ENCODE peak calls at places on chromosomes 7 and 10, in five cellular contexts. One of them, this sample, is unnamed. For H3K4me1, the result is how much of the 10 kb centered on the place peaks cover.

GRCh38 chr10:103982639-103983038 is 15.7 kb downstream of the SLK start:
- DNase-seq in CD4-positive, CD25-positive, alpha-beta regulatory T cell: no peak
- DNase-seq in endodermal cell: peak
- DNase-seq in fibroblast of lung: peak
- DNase-seq in OCI-LY7: peak
- DNase-seq in this sample: no peak

GRCh38 chr7:151732292-151732691 is 144.6 kb downstream of the PRKAG2 start:
- DNase-seq in CD4-positive, CD25-positive, alpha-beta regulatory T cell: no peak
- DNase-seq in fibroblast of lung: no peak
- DNase-seq in endodermal cell: no peak
- DNase-seq in OCI-LY7: no peak
- DNase-seq in this sample: no peak

GRCh38 chr7:2904202-2904601 is 60.1 kb upstream of the GNA12 start:
- DNase-seq in endodermal cell: no peak
- DNase-seq in fibroblast of lung: no peak
- DNase-seq in CD4-positive, CD25-positive, alpha-beta regulatory T cell: no peak
- DNase-seq in OCI-LY7: no peak
- DNase-seq in this sample: no peak

GRCh38 chr7:49228447-49228846 is 304.1 kb downstream of the CDC14C start:
- DNase-seq in CD4-positive, CD25-positive, alpha-beta regulatory T cell: no peak
- DNase-seq in OCI-LY7: peak
- DNase-seq in endodermal cell: peak
- DNase-seq in fibroblast of lung: no peak
- DNase-seq in this sample: no peak

GRCh38 chr7:145978769-145979168 is 137.8 kb upstream of the CNTNAP2 start:
- DNase-seq in endodermal cell: no peak
- DNase-seq in CD4-positive, CD25-positive, alpha-beta regulatory T cell: no peak
- DNase-seq in OCI-LY7: no peak
- DNase-seq in fibroblast of lung: no peak
- DNase-seq in this sample: no peak

GRCh38 chr10:88897019-88897853 is 17.2 kb downstream of the STAMBPL1 start:
- DNase-seq in OCI-LY7: no peak
- DNase-seq in CD4-positive, CD25-positive, alpha-beta regulatory T cell: no peak
- DNase-seq in endodermal cell: no peak
- DNase-seq in fibroblast of lung: no peak
- DNase-seq in this sample: no peak

GRCh38 chr7:53035499-53036412 is at the start of gene POM121L12:
- DNase-seq in fibroblast of lung: no peak
- DNase-seq in OCI-LY7: no peak
- DNase-seq in endodermal cell: no peak
- DNase-seq in CD4-positive, CD25-positive, alpha-beta regulatory T cell: no peak
- DNase-seq in this sample: no peak

GRCh38 chr10:85612378-85612775 is 754.2 kb downstream of the GRID1 start:
- DNase-seq in CD4-positive, CD25-positive, alpha-beta regulatory T cell: no peak
- DNase-seq in endodermal cell: peak
- DNase-seq in OCI-LY7: peak
- DNase-seq in fibroblast of lung: no peak
- DNase-seq in this sample: peak

GRCh38 chr7:22350466-22351328 is 6.3 kb downstream of the RAPGEF5 start:
- DNase-seq in endodermal cell: no peak
- DNase-seq in OCI-LY7: peak
- DNase-seq in CD4-positive, CD25-positive, alpha-beta regulatory T cell: no peak
- DNase-seq in fibroblast of lung: no peak
- DNase-seq in this sample: no peak

GRCh38 chr10:6313107-6313895 is 110.6 kb downstream of the PFKFB3 start:
- DNase-seq in CD4-positive, CD25-positive, alpha-beta regulatory T cell: no peak
- DNase-seq in OCI-LY7: peak
- DNase-seq in fibroblast of lung: peak
- DNase-seq in endodermal cell: no peak
- DNase-seq in this sample: no peak

GRCh38 chr10:25405871-25406270 is 231.1 kb downstream of the GPR158 start:
- DNase-seq in fibroblast of lung: no peak
- DNase-seq in endodermal cell: no peak
- DNase-seq in CD4-positive, CD25-positive, alpha-beta regulatory T cell: no peak
- DNase-seq in OCI-LY7: no peak
- DNase-seq in this sample: no peak

GRCh38 chr7:2038876-2039728 is 193.6 kb downstream of the MAD1L1 start:
- DNase-seq in fibroblast of lung: no peak
- DNase-seq in endodermal cell: no peak
- DNase-seq in CD4-positive, CD25-positive, alpha-beta regulatory T cell: no peak
- DNase-seq in OCI-LY7: peak
- DNase-seq in this sample: no peak

GRCh38 chr10:88759366-88760101 is at the start of gene LIPN:
- DNase-seq in fibroblast of lung: no peak
- DNase-seq in CD4-positive, CD25-positive, alpha-beta regulatory T cell: no peak
- DNase-seq in OCI-LY7: peak
- DNase-seq in endodermal cell: no peak
- DNase-seq in this sample: no peak

GRCh38 chr10:95335933-95336699 is 45.3 kb upstream of the PDLIM1 start:
- DNase-seq in CD4-positive, CD25-positive, alpha-beta regulatory T cell: no peak
- DNase-seq in OCI-LY7: no peak
- DNase-seq in endodermal cell: no peak
- DNase-seq in fibroblast of lung: no peak
- DNase-seq in this sample: no peak

GRCh38 chr10:75967491-75967890 is 536.1 kb downstream of the LRMDA start:
- DNase-seq in endodermal cell: peak
- DNase-seq in CD4-positive, CD25-positive, alpha-beta regulatory T cell: no peak
- DNase-seq in OCI-LY7: no peak
- DNase-seq in fibroblast of lung: no peak
- DNase-seq in this sample: no peak

GRCh38 chr10:6052247-6053221 is 9.6 kb downstream of the IL2RA start:
- DNase-seq in fibroblast of lung: no peak
- DNase-seq in endodermal cell: peak
- DNase-seq in CD4-positive, CD25-positive, alpha-beta regulatory T cell: peak
- DNase-seq in OCI-LY7: peak
- DNase-seq in this sample: peak

GRCh38 chr10:49280001-49280408 is 19.0 kb upstream of the C10orf71 start:
- DNase-seq in CD4-positive, CD25-positive, alpha-beta regulatory T cell: no peak
- DNase-seq in endodermal cell: no peak
- DNase-seq in OCI-LY7: no peak
- DNase-seq in fibroblast of lung: no peak
- DNase-seq in this sample: no peak

GRCh38 chr7:149497467-149498261 is at the start of gene ZNF746:
- DNase-seq in endodermal cell: peak
- DNase-seq in OCI-LY7: peak
- DNase-seq in fibroblast of lung: peak
- DNase-seq in CD4-positive, CD25-positive, alpha-beta regulatory T cell: peak
- DNase-seq in this sample: peak

GRCh38 chr10:7580520-7580919 is 86.2 kb downstream of the ITIH5 start:
- DNase-seq in CD4-positive, CD25-positive, alpha-beta regulatory T cell: no peak
- DNase-seq in OCI-LY7: no peak
- DNase-seq in fibroblast of lung: no peak
- DNase-seq in endodermal cell: peak
- DNase-seq in this sample: no peak

GRCh38 chr7:116988363-116988989 is 35.2 kb downstream of the ST7 start:
- DNase-seq in OCI-LY7: no peak
- DNase-seq in CD4-positive, CD25-positive, alpha-beta regulatory T cell: no peak
- DNase-seq in endodermal cell: no peak
- DNase-seq in fibroblast of lung: peak
- DNase-seq in this sample: no peak

DNA sequence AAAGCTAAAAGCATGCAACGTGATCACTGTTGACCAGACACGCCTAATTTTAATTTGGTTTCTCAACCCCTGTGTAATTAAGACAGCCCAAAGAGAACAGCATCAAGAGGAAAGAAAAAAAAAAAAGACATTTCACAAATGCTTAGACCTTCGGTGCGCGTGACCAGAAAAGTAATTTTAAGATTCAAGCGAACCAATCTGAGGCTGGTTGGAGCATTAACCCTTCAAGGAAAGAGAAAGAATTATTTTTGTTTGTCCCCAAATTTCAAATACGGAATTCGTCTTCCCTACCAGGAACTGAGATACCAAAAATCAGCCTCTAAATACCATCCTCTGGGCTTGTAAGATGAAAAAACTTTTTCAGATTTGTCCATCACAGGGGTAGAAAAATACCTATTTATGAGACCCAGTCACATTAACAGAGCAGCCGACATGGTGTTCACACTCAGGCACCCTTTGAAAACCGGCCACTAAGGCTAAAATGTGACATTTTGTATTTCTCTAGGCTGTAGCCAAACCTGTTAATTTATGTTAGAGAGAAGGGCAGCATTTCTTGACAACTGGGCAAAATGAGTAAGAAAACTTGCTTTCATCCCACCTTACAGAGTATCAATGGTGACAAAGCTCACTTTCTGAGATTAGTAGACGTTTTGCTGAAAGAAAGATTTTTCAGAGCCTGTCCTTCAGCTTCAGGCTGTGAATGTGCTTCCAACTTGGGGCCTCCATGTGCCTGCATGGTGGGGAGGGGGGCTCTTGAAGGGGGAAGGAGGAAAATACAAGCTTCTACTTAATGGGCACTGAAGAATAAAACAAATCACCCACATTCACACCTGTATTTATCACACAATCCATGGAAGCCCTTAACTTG is 179.9 kb upstream of the KLF14 start:
- DNase-seq in CD4-positive, CD25-positive, alpha-beta regulatory T cell: peak
- DNase-seq in fibroblast of lung: no peak
- DNase-seq in endodermal cell: no peak
- DNase-seq in OCI-LY7: no peak
- DNase-seq in this sample: no peak
- H3K4me1 ChIP-seq in CD4-positive, CD25-positive, alpha-beta regulatory T cell: half or more
- H3K4me1 ChIP-seq in fibroblast of lung: under half
- H3K4me1 ChIP-seq in endodermal cell: under half
- H3K4me1 ChIP-seq in OCI-LY7: under half
- H3K4me1 ChIP-seq in this sample: half or more

DNA sequence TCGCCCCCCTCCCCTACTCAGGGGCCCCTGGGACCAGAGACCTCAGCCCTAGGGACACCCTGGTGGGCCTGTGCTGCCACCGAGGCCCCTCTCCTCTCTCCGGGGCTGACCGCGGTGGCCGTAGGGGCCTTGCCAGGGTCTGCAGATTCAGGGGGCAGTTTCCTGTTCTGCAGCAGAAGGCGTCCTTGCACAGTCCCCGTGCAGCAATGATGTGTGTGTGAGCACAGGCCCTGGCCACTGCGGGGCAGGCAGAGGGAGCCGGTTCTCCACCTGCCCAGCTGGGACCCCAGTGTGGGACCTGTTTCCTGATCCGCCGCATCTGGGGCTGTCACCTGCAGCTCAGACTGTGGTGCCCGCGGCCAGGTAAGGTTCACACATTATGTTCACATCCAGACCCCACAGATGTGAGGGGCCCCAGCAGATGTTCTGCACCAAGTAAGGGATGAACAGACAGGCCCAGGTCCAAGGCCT is 60.7 kb upstream of the DNAJB6 start:
- DNase-seq in fibroblast of lung: no peak
- DNase-seq in endodermal cell: peak
- DNase-seq in OCI-LY7: no peak
- DNase-seq in CD4-positive, CD25-positive, alpha-beta regulatory T cell: no peak
- DNase-seq in this sample: no peak
- H3K4me1 ChIP-seq in fibroblast of lung: under half
- H3K4me1 ChIP-seq in endodermal cell: under half
- H3K4me1 ChIP-seq in OCI-LY7: under half
- H3K4me1 ChIP-seq in CD4-positive, CD25-positive, alpha-beta regulatory T cell: under half
- H3K4me1 ChIP-seq in this sample: under half

DNA sequence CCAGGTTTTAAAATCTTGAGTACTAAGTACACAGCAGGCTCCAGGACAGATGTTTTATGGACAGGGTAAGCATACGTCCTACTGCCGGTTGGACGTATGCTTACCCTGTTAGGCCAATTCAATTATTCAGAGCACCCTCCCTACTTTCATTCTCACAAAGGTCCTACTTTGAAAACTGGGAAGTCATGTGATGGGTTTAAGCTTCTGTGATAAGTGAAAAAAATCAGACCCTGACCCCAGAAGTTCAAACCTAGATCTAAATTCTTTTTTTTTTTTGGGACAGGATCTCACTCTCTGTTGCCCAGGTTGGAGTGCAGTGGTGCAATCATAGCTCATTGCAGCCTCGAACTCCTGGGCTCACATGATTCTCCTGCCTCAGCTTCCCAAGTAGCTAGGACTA is 55.2 kb downstream of the HIPK2 start:
- DNase-seq in endodermal cell: peak
- DNase-seq in fibroblast of lung: no peak
- DNase-seq in CD4-positive, CD25-positive, alpha-beta regulatory T cell: no peak
- DNase-seq in OCI-LY7: no peak
- DNase-seq in this sample: no peak
- H3K4me1 ChIP-seq in endodermal cell: under half
- H3K4me1 ChIP-seq in fibroblast of lung: under half
- H3K4me1 ChIP-seq in CD4-positive, CD25-positive, alpha-beta regulatory T cell: under half
- H3K4me1 ChIP-seq in OCI-LY7: under half
- H3K4me1 ChIP-seq in this sample: under half

GRCh38 chr10:19767876-19768275 is 48.4 kb upstream of the PLXDC2 start:
- DNase-seq in OCI-LY7: no peak
- DNase-seq in CD4-positive, CD25-positive, alpha-beta regulatory T cell: no peak
- DNase-seq in fibroblast of lung: no peak
- DNase-seq in endodermal cell: peak
- DNase-seq in this sample: no peak
- H3K4me1 ChIP-seq in OCI-LY7: under half
- H3K4me1 ChIP-seq in CD4-positive, CD25-positive, alpha-beta regulatory T cell: under half
- H3K4me1 ChIP-seq in fibroblast of lung: under half
- H3K4me1 ChIP-seq in endodermal cell: under half
- H3K4me1 ChIP-seq in this sample: under half

GRCh38 chr10:122285506-122286444 is 14.7 kb downstream of the BTBD16 start:
- DNase-seq in OCI-LY7: no peak
- DNase-seq in endodermal cell: no peak
- DNase-seq in CD4-positive, CD25-positive, alpha-beta regulatory T cell: no peak
- DNase-seq in fibroblast of lung: no peak
- DNase-seq in this sample: no peak
- H3K4me1 ChIP-seq in OCI-LY7: under half
- H3K4me1 ChIP-seq in endodermal cell: under half
- H3K4me1 ChIP-seq in CD4-positive, CD25-positive, alpha-beta regulatory T cell: under half
- H3K4me1 ChIP-seq in fibroblast of lung: under half
- H3K4me1 ChIP-seq in this sample: under half

DNA sequence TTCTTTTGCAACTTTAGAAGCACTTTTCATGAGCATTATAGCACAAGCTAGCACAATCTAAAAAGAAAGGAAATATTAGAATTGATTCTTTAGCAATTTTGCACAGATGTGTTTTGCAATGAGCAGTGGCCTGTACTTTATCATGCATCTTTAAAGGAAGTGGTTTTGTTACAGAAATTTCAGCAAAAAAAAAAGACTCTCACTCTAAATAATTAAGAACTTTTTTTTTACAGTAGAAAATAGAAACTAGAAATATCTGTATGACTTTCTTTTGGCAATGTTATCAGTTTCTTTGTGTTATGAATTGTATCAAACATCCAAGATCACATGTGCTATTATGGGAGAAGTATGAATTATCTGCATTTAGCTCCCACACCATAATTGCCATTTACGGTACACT is 195.7 kb upstream of the KLF6 start:
- DNase-seq in OCI-LY7: no peak
- DNase-seq in CD4-positive, CD25-positive, alpha-beta regulatory T cell: no peak
- DNase-seq in fibroblast of lung: no peak
- DNase-seq in endodermal cell: no peak
- DNase-seq in this sample: no peak
- H3K4me1 ChIP-seq in OCI-LY7: under half
- H3K4me1 ChIP-seq in CD4-positive, CD25-positive, alpha-beta regulatory T cell: half or more
- H3K4me1 ChIP-seq in fibroblast of lung: under half
- H3K4me1 ChIP-seq in endodermal cell: under half
- H3K4me1 ChIP-seq in this sample: under half

GRCh38 chr7:87876759-87877234 is 504 bp downstream of the DBF4 start:
- DNase-seq in CD4-positive, CD25-positive, alpha-beta regulatory T cell: peak
- DNase-seq in OCI-LY7: peak
- DNase-seq in endodermal cell: peak
- DNase-seq in fibroblast of lung: peak
- DNase-seq in this sample: no peak
- H3K4me1 ChIP-seq in CD4-positive, CD25-positive, alpha-beta regulatory T cell: half or more
- H3K4me1 ChIP-seq in OCI-LY7: under half
- H3K4me1 ChIP-seq in endodermal cell: under half
- H3K4me1 ChIP-seq in fibroblast of lung: under half
- H3K4me1 ChIP-seq in this sample: under half